ENCODE peak calls at places on chromosomes 6 and 20, in seven cellular contexts. One of them, this sample, is unnamed.

GRCh38 chr20:5797843-5798462 is 47.8 kb downstream of the SHLD1 start:
- DNase-seq in GM23248: no peak
- DNase-seq in CD8-positive, alpha-beta T cell: no peak
- DNase-seq in psoas muscle: no peak
- DNase-seq in pancreas: no peak
- DNase-seq in sigmoid colon: no peak
- DNase-seq in prostate gland: no peak
- DNase-seq in this sample: no peak

GRCh38 chr20:41551011-41551705 is 67.0 kb downstream of the CHD6 start:
- DNase-seq in GM23248: no peak
- DNase-seq in CD8-positive, alpha-beta T cell: no peak
- DNase-seq in psoas muscle: no peak
- DNase-seq in pancreas: no peak
- DNase-seq in sigmoid colon: no peak
- DNase-seq in prostate gland: no peak
- DNase-seq in this sample: no peak

GRCh38 chr20:17525650-17526049 is 5.5 kb downstream of the BFSP1 start:
- DNase-seq in GM23248: no peak
- DNase-seq in CD8-positive, alpha-beta T cell: no peak
- DNase-seq in psoas muscle: no peak
- DNase-seq in pancreas: no peak
- DNase-seq in sigmoid colon: no peak
- DNase-seq in prostate gland: no peak
- DNase-seq in this sample: peak; percentile 40

GRCh38 chr6:14795451-14795850 is 450.4 kb upstream of the JARID2 start:
- DNase-seq in GM23248: no peak
- DNase-seq in CD8-positive, alpha-beta T cell: no peak
- DNase-seq in psoas muscle: no peak
- DNase-seq in pancreas: no peak
- DNase-seq in sigmoid colon: no peak
- DNase-seq in prostate gland: no peak
- DNase-seq in this sample: no peak

GRCh38 chr6:36788768-36789167 is 50.5 kb downstream of the CPNE5 start:
- DNase-seq in GM23248: peak; percentile 59
- DNase-seq in CD8-positive, alpha-beta T cell: no peak
- DNase-seq in psoas muscle: no peak
- DNase-seq in pancreas: no peak
- DNase-seq in sigmoid colon: no peak
- DNase-seq in prostate gland: no peak
- DNase-seq in this sample: no peak

GRCh38 chr20:63138855-63139341 is 77.0 kb downstream of the YTHDF1 start:
- DNase-seq in GM23248: no peak
- DNase-seq in CD8-positive, alpha-beta T cell: no peak
- DNase-seq in psoas muscle: no peak
- DNase-seq in pancreas: no peak
- DNase-seq in sigmoid colon: no peak
- DNase-seq in prostate gland: no peak
- DNase-seq in this sample: no peak

GRCh38 chr6:6596929-6597328 is 8.4 kb downstream of the LY86 start:
- DNase-seq in GM23248: no peak
- DNase-seq in CD8-positive, alpha-beta T cell: no peak
- DNase-seq in psoas muscle: no peak
- DNase-seq in pancreas: no peak
- DNase-seq in sigmoid colon: no peak
- DNase-seq in prostate gland: no peak
- DNase-seq in this sample: no peak

GRCh38 chr6:11921017-11921438 is 91.1 kb upstream of the HIVEP1 start:
- DNase-seq in GM23248: peak; percentile 99
- DNase-seq in CD8-positive, alpha-beta T cell: no peak
- DNase-seq in psoas muscle: peak; percentile 63
- DNase-seq in pancreas: no peak
- DNase-seq in sigmoid colon: peak; percentile 75
- DNase-seq in prostate gland: no peak
- DNase-seq in this sample: peak; percentile 64

GRCh38 chr20:31602779-31603441 is 2.2 kb upstream of the ID1 start:
- DNase-seq in GM23248: peak; percentile 94
- DNase-seq in CD8-positive, alpha-beta T cell: peak; percentile 64
- DNase-seq in psoas muscle: no peak
- DNase-seq in pancreas: no peak
- DNase-seq in sigmoid colon: no peak
- DNase-seq in prostate gland: no peak
- DNase-seq in this sample: no peak

GRCh38 chr20:1897965-1898464 is 2.8 kb downstream of the SIRPA start:
- DNase-seq in GM23248: peak; percentile 69
- DNase-seq in CD8-positive, alpha-beta T cell: no peak
- DNase-seq in psoas muscle: no peak
- DNase-seq in pancreas: no peak
- DNase-seq in sigmoid colon: no peak
- DNase-seq in prostate gland: no peak
- DNase-seq in this sample: peak; percentile 27

GRCh38 chr20:15916623-15917022 is 656.6 kb downstream of the KIF16B start:
- DNase-seq in GM23248: no peak
- DNase-seq in CD8-positive, alpha-beta T cell: no peak
- DNase-seq in psoas muscle: no peak
- DNase-seq in pancreas: no peak
- DNase-seq in sigmoid colon: no peak
- DNase-seq in prostate gland: no peak
- DNase-seq in this sample: no peak

GRCh38 chr6:46025573-46025972 is 9.9 kb upstream of the CLIC5 start:
- DNase-seq in GM23248: no peak
- DNase-seq in CD8-positive, alpha-beta T cell: no peak
- DNase-seq in psoas muscle: no peak
- DNase-seq in pancreas: no peak
- DNase-seq in sigmoid colon: no peak
- DNase-seq in prostate gland: no peak
- DNase-seq in this sample: no peak

GRCh38 chr6:46024122-46024769 is 8.6 kb upstream of the CLIC5 start:
- DNase-seq in GM23248: no peak
- DNase-seq in CD8-positive, alpha-beta T cell: no peak
- DNase-seq in psoas muscle: no peak
- DNase-seq in pancreas: no peak
- DNase-seq in sigmoid colon: no peak
- DNase-seq in prostate gland: peak; percentile 22
- DNase-seq in this sample: no peak

GRCh38 chr6:46026307-46026706 is 10.6 kb upstream of the CLIC5 start:
- DNase-seq in GM23248: no peak
- DNase-seq in CD8-positive, alpha-beta T cell: no peak
- DNase-seq in psoas muscle: no peak
- DNase-seq in pancreas: no peak
- DNase-seq in sigmoid colon: no peak
- DNase-seq in prostate gland: no peak
- DNase-seq in this sample: no peak

GRCh38 chr6:46023216-46023915 is 7.7 kb upstream of the CLIC5 start:
- DNase-seq in GM23248: peak; percentile 13
- DNase-seq in CD8-positive, alpha-beta T cell: no peak
- DNase-seq in psoas muscle: no peak
- DNase-seq in pancreas: no peak
- DNase-seq in sigmoid colon: no peak
- DNase-seq in prostate gland: no peak
- DNase-seq in this sample: no peak

DNA sequence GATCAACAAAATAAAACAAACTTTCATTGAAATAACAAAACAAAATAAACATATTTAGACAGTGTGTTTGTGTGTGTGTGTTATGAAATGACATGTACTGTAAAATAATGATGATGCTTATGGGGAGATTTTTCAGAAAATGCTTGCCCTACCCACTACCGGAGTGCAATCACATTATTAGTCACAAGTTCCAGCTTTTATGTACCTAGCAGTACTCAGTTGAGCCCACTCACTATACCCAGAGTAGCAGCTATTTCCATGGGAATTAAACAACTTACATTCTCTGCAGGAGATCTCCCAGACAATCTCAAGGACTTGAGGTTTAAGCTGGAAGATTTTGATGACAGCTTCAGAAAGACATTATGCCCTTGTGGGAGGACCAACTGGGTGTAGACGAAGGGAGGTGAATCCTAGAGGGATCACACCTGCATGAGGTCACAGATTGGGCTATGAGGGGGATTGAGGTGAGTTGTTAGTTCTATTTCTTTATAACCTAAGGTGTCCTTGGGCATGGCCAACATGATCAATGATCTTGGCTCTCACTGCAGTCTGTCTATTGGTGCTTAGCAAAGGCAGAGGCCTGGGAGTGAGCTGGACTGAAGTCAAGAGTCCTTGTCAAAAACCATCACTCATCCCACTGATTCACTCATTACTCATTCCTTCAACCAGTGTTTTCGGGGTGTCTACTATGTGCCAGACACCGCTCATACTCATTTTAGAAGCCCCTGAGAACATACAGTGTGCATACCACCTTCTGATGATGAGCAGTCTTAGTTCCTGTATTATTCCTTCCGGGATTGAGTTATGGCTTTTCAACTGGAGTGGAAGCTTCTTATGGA is 6.7 kb upstream of the CLIC5 start:
- DNase-seq in GM23248: no peak
- DNase-seq in CD8-positive, alpha-beta T cell: no peak
- DNase-seq in psoas muscle: no peak
- DNase-seq in pancreas: no peak
- DNase-seq in sigmoid colon: no peak
- DNase-seq in prostate gland: no peak
- DNase-seq in this sample: no peak
- H3K4me1 ChIP-seq in GM23248: no peaks in the 10 kb centered on the region
- H3K4me1 ChIP-seq in CD8-positive, alpha-beta T cell: no peaks in the 10 kb centered on the region
- H3K4me1 ChIP-seq in psoas muscle: peaks cover 16% of the 10 kb centered on the region
- H3K4me1 ChIP-seq in pancreas: no peaks in the 10 kb centered on the region
- H3K4me1 ChIP-seq in sigmoid colon: no peaks in the 10 kb centered on the region
- H3K4me1 ChIP-seq in prostate gland: no peaks in the 10 kb centered on the region
- H3K4me1 ChIP-seq in this sample: no peaks in the 10 kb centered on the region

DNA sequence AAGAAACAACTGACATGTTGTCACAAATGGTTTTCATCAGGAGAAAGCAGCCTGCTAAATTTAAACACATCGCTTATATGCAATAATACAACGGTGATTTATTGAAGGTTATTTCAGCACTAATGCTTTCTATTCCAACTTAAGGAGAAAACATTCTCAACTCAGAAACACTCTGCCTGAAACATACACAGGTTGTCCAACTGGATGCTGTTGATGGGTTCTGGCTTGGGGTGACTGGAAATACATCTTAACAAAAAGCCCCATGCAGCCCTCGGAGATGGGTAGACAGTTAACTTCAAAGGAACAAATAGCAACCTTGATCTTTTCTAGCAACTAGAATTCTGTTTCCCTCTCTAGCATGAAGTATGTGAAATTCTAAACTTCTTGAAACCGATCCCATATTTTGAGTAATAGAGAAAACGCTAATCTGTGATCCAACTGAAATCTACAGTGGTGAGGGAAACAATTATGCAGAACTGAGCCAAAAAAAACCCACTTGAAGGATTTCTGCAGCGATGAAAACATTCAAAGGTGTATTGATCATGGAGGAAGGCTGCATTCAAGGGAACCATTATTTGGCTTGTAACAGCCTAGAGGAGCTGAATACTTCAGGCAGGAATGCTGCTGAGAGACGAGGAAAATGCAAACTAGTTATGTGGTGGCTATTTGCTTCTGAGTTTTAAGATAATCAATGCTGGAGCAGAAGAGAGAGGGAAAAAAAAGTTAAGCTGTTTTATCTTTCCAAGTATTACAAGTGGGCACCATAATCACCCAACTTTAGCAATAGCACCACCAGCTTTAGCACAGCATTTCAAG is 6.9 kb downstream of the ZMYND8 start:
- DNase-seq in GM23248: peak; percentile 47
- DNase-seq in CD8-positive, alpha-beta T cell: no peak
- DNase-seq in psoas muscle: no peak
- DNase-seq in pancreas: no peak
- DNase-seq in sigmoid colon: no peak
- DNase-seq in prostate gland: no peak
- DNase-seq in this sample: no peak
- H3K4me1 ChIP-seq in GM23248: peaks cover 48% of the 10 kb centered on the region
- H3K4me1 ChIP-seq in CD8-positive, alpha-beta T cell: peaks cover 88% of the 10 kb centered on the region
- H3K4me1 ChIP-seq in psoas muscle: peaks cover 72% of the 10 kb centered on the region
- H3K4me1 ChIP-seq in pancreas: peaks cover 47% of the 10 kb centered on the region
- H3K4me1 ChIP-seq in sigmoid colon: peaks cover 84% of the 10 kb centered on the region
- H3K4me1 ChIP-seq in prostate gland: peaks cover 30% of the 10 kb centered on the region
- H3K4me1 ChIP-seq in this sample: peaks cover 10% of the 10 kb centered on the region

GRCh38 chr6:156950084-156950483 is 172.9 kb downstream of the ARID1B start:
- DNase-seq in GM23248: no peak
- DNase-seq in CD8-positive, alpha-beta T cell: no peak
- DNase-seq in psoas muscle: no peak
- DNase-seq in pancreas: no peak
- DNase-seq in sigmoid colon: no peak
- DNase-seq in prostate gland: no peak
- DNase-seq in this sample: no peak

GRCh38 chr6:156953125-156953477 is 175.9 kb downstream of the ARID1B start:
- DNase-seq in GM23248: no peak
- DNase-seq in CD8-positive, alpha-beta T cell: no peak
- DNase-seq in psoas muscle: no peak
- DNase-seq in pancreas: no peak
- DNase-seq in sigmoid colon: no peak
- DNase-seq in prostate gland: no peak
- DNase-seq in this sample: no peak

GRCh38 chr6:156954191-156954590 is 177.0 kb downstream of the ARID1B start:
- DNase-seq in GM23248: peak; percentile 57
- DNase-seq in CD8-positive, alpha-beta T cell: no peak
- DNase-seq in psoas muscle: no peak
- DNase-seq in pancreas: no peak
- DNase-seq in sigmoid colon: no peak
- DNase-seq in prostate gland: no peak
- DNase-seq in this sample: no peak

GRCh38 chr6:156953478-156954146 is 176.4 kb downstream of the ARID1B start:
- DNase-seq in GM23248: peak; percentile 98
- DNase-seq in CD8-positive, alpha-beta T cell: peak; percentile 67
- DNase-seq in psoas muscle: no peak
- DNase-seq in pancreas: no peak
- DNase-seq in sigmoid colon: no peak
- DNase-seq in prostate gland: no peak
- DNase-seq in this sample: no peak

GRCh38 chr6:156952401-156952800 is 175.2 kb downstream of the ARID1B start:
- DNase-seq in GM23248: no peak
- DNase-seq in CD8-positive, alpha-beta T cell: no peak
- DNase-seq in psoas muscle: no peak
- DNase-seq in pancreas: no peak
- DNase-seq in sigmoid colon: no peak
- DNase-seq in prostate gland: no peak
- DNase-seq in this sample: no peak
- H3K4me1 ChIP-seq in GM23248: peaks cover 50% of the 10 kb centered on the region
- H3K4me1 ChIP-seq in CD8-positive, alpha-beta T cell: peaks cover 30% of the 10 kb centered on the region
- H3K4me1 ChIP-seq in psoas muscle: peaks cover 97% of the 10 kb centered on the region
- H3K4me1 ChIP-seq in pancreas: peaks cover 14% of the 10 kb centered on the region
- H3K4me1 ChIP-seq in sigmoid colon: peaks cover 78% of the 10 kb centered on the region
- H3K4me1 ChIP-seq in prostate gland: peaks cover 21% of the 10 kb centered on the region
- H3K4me1 ChIP-seq in this sample: no peaks in the 10 kb centered on the region

DNA sequence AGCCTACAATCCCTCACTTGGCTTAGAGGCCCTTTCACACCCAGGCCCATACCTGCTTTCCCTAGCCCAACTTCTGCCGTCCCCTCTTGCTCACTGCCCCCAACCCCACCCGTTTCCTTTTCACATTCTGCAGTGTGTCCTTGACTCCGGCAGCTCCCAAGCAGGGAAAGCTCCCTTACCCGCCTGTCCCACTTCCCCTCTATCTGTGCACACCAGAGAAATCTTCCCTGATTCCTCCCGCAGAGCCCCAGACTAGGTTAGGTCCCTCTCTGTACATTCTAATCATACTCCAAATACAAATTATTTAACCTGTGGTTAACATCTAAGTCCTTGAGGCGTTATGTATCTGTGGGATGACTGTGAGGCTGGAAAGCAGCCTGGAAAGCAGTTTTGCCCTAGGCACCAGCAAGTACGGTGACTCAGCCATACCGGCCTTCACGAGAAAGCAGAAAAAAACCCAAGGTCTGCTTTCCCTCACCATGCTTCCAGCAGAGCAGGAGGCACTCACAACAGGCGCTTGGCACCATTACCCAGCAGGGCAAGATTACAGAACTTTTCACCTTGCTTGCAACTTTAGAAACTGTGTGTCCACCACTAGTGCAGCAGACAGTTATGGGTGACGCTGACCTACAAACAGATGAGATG is 22.3 kb downstream of the ELOVL5 start:
- DNase-seq in GM23248: peak; percentile 98
- DNase-seq in CD8-positive, alpha-beta T cell: no peak
- DNase-seq in psoas muscle: peak; percentile 24
- DNase-seq in pancreas: no peak
- DNase-seq in sigmoid colon: peak; percentile 90
- DNase-seq in prostate gland: peak; percentile 50
- DNase-seq in this sample: no peak
- H3K4me1 ChIP-seq in GM23248: peaks cover 57% of the 10 kb centered on the region
- H3K4me1 ChIP-seq in CD8-positive, alpha-beta T cell: peaks cover 8% of the 10 kb centered on the region
- H3K4me1 ChIP-seq in psoas muscle: peaks cover 5% of the 10 kb centered on the region
- H3K4me1 ChIP-seq in pancreas: no peaks in the 10 kb centered on the region
- H3K4me1 ChIP-seq in sigmoid colon: peaks cover 66% of the 10 kb centered on the region
- H3K4me1 ChIP-seq in prostate gland: peaks cover 14% of the 10 kb centered on the region
- H3K4me1 ChIP-seq in this sample: no peaks in the 10 kb centered on the region